ENCODE peak calls at places on chromosomes 7 and 10, in five cellular contexts. G is activated CD8-positive, alpha-beta memory T cell treated with anti-CD3 and anti-CD28 coated beads for 24 hours; C is iris pigment epithelial cell; N is midbrain; E is GM04504. Y is an unnamed sample.

GRCh38 chr7:4227105-4228010 is 454.7 kb upstream of the FOXK1 start:
- DNase-seq in G (no peak), C (no peak), N (no peak), E (no peak), Y (no peak)

GRCh38 chr7:2729893-2730716 is 42.1 kb downstream of the AMZ1 start:
- DNase-seq in G (peak), C (no peak), N (peak), E (no peak), Y (no peak)

GRCh38 chr7:44195901-44196300 is 4.9 kb upstream of the YKT6 start:
- DNase-seq in G (no peak), C (no peak), N (no peak), E (no peak), Y (no peak)

GRCh38 chr10:95240811-95241210 is 46.8 kb downstream of the ACSM6 start:
- DNase-seq in G (no peak), C (no peak), N (no peak), E (no peak), Y (no peak)

GRCh38 chr10:131199646-131200045 is 111.9 kb downstream of the TCERG1L start:
- DNase-seq in G (peak), C (no peak), N (no peak), E (no peak), Y (no peak)

GRCh38 chr10:132412316-132413192 is 15.6 kb downstream of the PWWP2B start:
- DNase-seq in G (no peak), C (no peak), N (no peak), E (no peak), Y (no peak)

GRCh38 chr7:83782628-83783027 is 133.7 kb upstream of the SEMA3E start:
- DNase-seq in G (no peak), C (peak), N (no peak), E (no peak), Y (no peak)

GRCh38 chr10:60031664-60032063 is 125.3 kb upstream of the CCDC6 start:
- DNase-seq in G (no peak), C (peak), N (no peak), E (no peak), Y (no peak)

GRCh38 chr10:104472505-104472904 is 118.9 kb downstream of the CFAP58 start:
- DNase-seq in G (no peak), C (peak), N (no peak), E (no peak), Y (no peak)

GRCh38 chr10:98610301-98610700 is 163.6 kb upstream of the HPS1 start:
- DNase-seq in G (no peak), C (peak), N (no peak), E (no peak), Y (no peak)

GRCh38 chr7:55054252-55054651 is 35.4 kb downstream of the EGFR start:
- DNase-seq in G (no peak), C (no peak), N (peak), E (no peak), Y (no peak)

GRCh38 chr10:75654171-75654772 is 222.8 kb downstream of the LRMDA start:
- DNase-seq in G (no peak), C (peak), N (no peak), E (no peak), Y (no peak)

GRCh38 chr7:30682131-30683083 is at the start of gene CRHR2:
- DNase-seq in G (peak), C (no peak), N (no peak), E (no peak), Y (no peak)

GRCh38 chr10:127474501-127474900 is 74.6 kb upstream of the NPS start:
- DNase-seq in G (no peak), C (no peak), N (no peak), E (no peak), Y (no peak)

GRCh38 chr10:110353244-110354119 is 48.8 kb upstream of the SMNDC1 start:
- DNase-seq in G (peak), C (peak), N (no peak), E (peak), Y (peak)

GRCh38 chr7:21828846-21829245 is 116.9 kb downstream of the CDCA7L start:
- DNase-seq in G (no peak), C (no peak), N (no peak), E (no peak), Y (no peak)

GRCh38 chr10:44316922-44317215 is 68.0 kb downstream of the CXCL12 start:
- DNase-seq in G (no peak), C (no peak), N (no peak), E (no peak), Y (no peak)

GRCh38 chr7:502296-502695 is 17.4 kb downstream of the PDGFA start:
- DNase-seq in G (no peak), C (no peak), N (no peak), E (no peak), Y (no peak)

GRCh38 chr7:129188892-129189660 is 643 bp downstream of the SMO start:
- DNase-seq in G (no peak), C (peak), N (no peak), E (no peak), Y (no peak)

GRCh38 chr7:99127636-99128035 is 16.3 kb downstream of the SMURF1 start:
- DNase-seq in G (no peak), C (peak), N (no peak), E (no peak), Y (no peak)

GRCh38 chr7:157570531-157571200 is 233.9 kb downstream of the DNAJB6 start:
- DNase-seq in G (no peak), C (peak), N (no peak), E (no peak), Y (no peak)

GRCh38 chr10:90779573-90779972 is 78.3 kb downstream of the HTR7 start:
- DNase-seq in G (no peak), C (peak), N (no peak), E (no peak), Y (no peak)

GRCh38 chr10:85458274-85458673 is 908.3 kb downstream of the GRID1 start:
- DNase-seq in G (no peak), C (no peak), N (no peak), E (no peak), Y (no peak)

GRCh38 chr10:90935581-90936292 is 14.8 kb upstream of the ANKRD1 start:
- DNase-seq in G (no peak), C (no peak), N (no peak), E (no peak), Y (no peak)

GRCh38 chr10:117543245-117543998 is 876 bp downstream of the EMX2 start:
- DNase-seq in G (no peak), C (peak), N (no peak), E (no peak), Y (no peak)

GRCh38 chr7:127252380-127252718 is 392 bp downstream of the GRM8 start:
- DNase-seq in G (no peak), C (no peak), N (no peak), E (no peak), Y (no peak)

GRCh38 chr10:95482501-95483248 is 78.5 kb downstream of the SORBS1 start:
- DNase-seq in G (no peak), C (no peak), N (no peak), E (no peak), Y (no peak)

Y was measured in Panc1.